ENCODE peak calls at places on chromosomes 1 and 21, in ten cellular contexts. A is BE2C, K is tibial nerve, P is left ventricle myocardium inferior, N is HCT116, E is tibial artery, O is suprapubic skin, Y is spleen, V is trophoblast cell, S is uterus. C is an unnamed sample.

GRCh38 chr1:41509270-41509671 is 24.8 kb upstream of the EDN2 start:
- DNase-seq in A (no peak), K (no peak), P (no peak), N (no peak), E (no peak), O (no peak), Y (no peak), V (no peak), S (no peak), C (no peak)

GRCh38 chr1:192153276-192153675 is 5.0 kb upstream of the RGS18 start:
- DNase-seq in A (no peak), K (no peak), P (no peak), N (no peak), E (no peak), O (no peak), Y (no peak), V (no peak), S (no peak), C (no peak)

GRCh38 chr1:54460346-54460745 is 54.2 kb upstream of the SSBP3 start:
- DNase-seq in A (no peak), K (no peak), P (no peak), N (no peak), E (no peak), O (peak; percentile 63), Y (peak; percentile 57), V (no peak), S (no peak), C (peak; percentile 78)

GRCh38 chr1:203281033-203281432 is 24.3 kb upstream of the BTG2 start:
- DNase-seq in A (no peak), K (no peak), P (no peak), N (no peak), E (no peak), O (no peak), Y (no peak), V (peak; percentile 26), S (no peak), C (no peak)

GRCh38 chr1:205375816-205376545 is 19.3 kb upstream of the KLHDC8A start:
- DNase-seq in A (peak; percentile 52), K (no peak), P (no peak), N (peak; percentile 16), E (no peak), O (no peak), Y (no peak), V (no peak), S (peak; percentile 46), C (no peak)

GRCh38 chr1:201362906-201363305 is 14.6 kb downstream of the TNNT2 start:
- DNase-seq in A (no peak), K (no peak), P (peak; percentile 11), N (no peak), E (no peak), O (no peak), Y (peak; percentile 61), V (no peak), S (no peak), C (no peak)

GRCh38 chr21:38459490-38459889 is 38.8 kb downstream of the ERG start:
- DNase-seq in A (no peak), K (no peak), P (no peak), N (no peak), E (no peak), O (no peak), Y (no peak), V (no peak), S (no peak), C (no peak)

GRCh38 chr1:26060832-26061574 is 6.4 kb downstream of the TRIM63 start:
- DNase-seq in A (no peak), K (no peak), P (no peak), N (no peak), E (no peak), O (no peak), Y (no peak), V (no peak), S (no peak), C (no peak)

GRCh38 chr1:179788259-179788658 is 45.2 kb downstream of the FAM163A start:
- DNase-seq in A (no peak), K (no peak), P (no peak), N (no peak), E (no peak), O (no peak), Y (no peak), V (no peak), S (no peak), C (no peak)

GRCh38 chr1:153386500-153386901 is 4.4 kb downstream of the S100A8 start:
- DNase-seq in A (no peak), K (no peak), P (peak; percentile 55), N (no peak), E (peak; percentile 76), O (no peak), Y (peak; percentile 80), V (no peak), S (no peak), C (peak; percentile 27)

GRCh38 chr1:168301664-168302320 is 21.1 kb downstream of the TBX19 start:
- DNase-seq in A (no peak), K (no peak), P (no peak), N (peak; percentile 57), E (no peak), O (no peak), Y (no peak), V (peak; percentile 94), S (no peak), C (no peak)

GRCh38 chr1:70084314-70084915 is 121.0 kb downstream of the LRRC40 start:
- DNase-seq in A (no peak), K (no peak), P (no peak), N (no peak), E (no peak), O (no peak), Y (no peak), V (no peak), S (no peak), C (no peak)

GRCh38 chr1:185068362-185068761 is 23.0 kb downstream of the RNF2 start:
- DNase-seq in A (no peak), K (no peak), P (no peak), N (no peak), E (no peak), O (no peak), Y (no peak), V (no peak), S (no peak), C (no peak)
- H3K9me3 ChIP-seq in A (peaks cover 3% of the 10 kb centered on the region), K (no peaks in the 10 kb centered on the region), P (peaks cover 8% of the 10 kb centered on the region), N (no peaks in the 10 kb centered on the region), E (no peaks in the 10 kb centered on the region), O (no peaks in the 10 kb centered on the region), Y (no peaks in the 10 kb centered on the region), V (no peaks in the 10 kb centered on the region), S (no peaks in the 10 kb centered on the region), C (no peaks in the 10 kb centered on the region)

GRCh38 chr21:45155910-45156309 is 81.5 kb downstream of the ADARB1 start:
- DNase-seq in A (no peak), K (no peak), P (no peak), N (no peak), E (no peak), O (no peak), Y (no peak), V (no peak), S (no peak), C (no peak)

GRCh38 chr21:45158491-45159423 is 84.4 kb downstream of the ADARB1 start:
- DNase-seq in A (no peak), K (no peak), P (no peak), N (no peak), E (no peak), O (no peak), Y (no peak), V (no peak), S (no peak), C (no peak)

GRCh38 chr21:45156459-45156858 is 82.1 kb downstream of the ADARB1 start:
- DNase-seq in A (no peak), K (no peak), P (no peak), N (no peak), E (no peak), O (no peak), Y (no peak), V (no peak), S (no peak), C (no peak)

GRCh38 chr21:45154511-45155508 is 80.4 kb downstream of the ADARB1 start:
- DNase-seq in A (peak; percentile 91), K (no peak), P (no peak), N (no peak), E (no peak), O (no peak), Y (no peak), V (no peak), S (no peak), C (peak; percentile 50)

GRCh38 chr21:45157932-45158331 is 83.6 kb downstream of the ADARB1 start:
- DNase-seq in A (no peak), K (no peak), P (no peak), N (no peak), E (no peak), O (no peak), Y (no peak), V (no peak), S (no peak), C (no peak)
- H3K9me3 ChIP-seq in A (no peaks in the 10 kb centered on the region), K (no peaks in the 10 kb centered on the region), P (no peaks in the 10 kb centered on the region), N (no peaks in the 10 kb centered on the region), E (no peaks in the 10 kb centered on the region), O (no peaks in the 10 kb centered on the region), Y (no peaks in the 10 kb centered on the region), V (no peaks in the 10 kb centered on the region), S (no peaks in the 10 kb centered on the region), C (no peaks in the 10 kb centered on the region)

DNA sequence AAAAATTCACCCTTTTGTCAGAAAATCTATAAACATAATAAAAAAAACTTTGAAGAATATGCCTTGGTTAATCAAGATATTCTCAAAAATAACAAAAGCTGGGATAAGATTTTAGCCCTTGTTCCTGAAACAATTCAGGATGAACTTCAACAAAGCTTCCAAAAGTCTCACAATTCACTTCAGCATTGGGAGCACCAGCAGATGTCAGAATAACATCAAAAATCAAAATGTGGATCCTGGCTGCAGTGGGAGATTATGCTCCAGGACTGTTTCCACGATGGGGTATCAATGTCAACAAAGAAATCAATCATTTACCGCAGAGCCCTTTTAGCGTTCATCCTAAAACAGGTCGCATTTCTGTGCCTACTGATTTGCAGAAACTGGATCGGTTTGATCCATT is 35.2 kb downstream of the ZNF670 start:
- DNase-seq in A (no peak), K (no peak), P (no peak), N (no peak), E (no peak), O (no peak), Y (no peak), V (no peak), S (no peak), C (no peak)
- H3K9me3 ChIP-seq in A (peaks cover 5% of the 10 kb centered on the region), K (peaks cover 52% of the 10 kb centered on the region), P (peaks cover 87% of the 10 kb centered on the region), N (peaks cover 34% of the 10 kb centered on the region), E (peaks cover 57% of the 10 kb centered on the region), O (peaks cover 46% of the 10 kb centered on the region), Y (peaks cover 100% of the 10 kb centered on the region), V (peaks cover 24% of the 10 kb centered on the region), S (no peaks in the 10 kb centered on the region), C (peaks cover 35% of the 10 kb centered on the region)

DNA sequence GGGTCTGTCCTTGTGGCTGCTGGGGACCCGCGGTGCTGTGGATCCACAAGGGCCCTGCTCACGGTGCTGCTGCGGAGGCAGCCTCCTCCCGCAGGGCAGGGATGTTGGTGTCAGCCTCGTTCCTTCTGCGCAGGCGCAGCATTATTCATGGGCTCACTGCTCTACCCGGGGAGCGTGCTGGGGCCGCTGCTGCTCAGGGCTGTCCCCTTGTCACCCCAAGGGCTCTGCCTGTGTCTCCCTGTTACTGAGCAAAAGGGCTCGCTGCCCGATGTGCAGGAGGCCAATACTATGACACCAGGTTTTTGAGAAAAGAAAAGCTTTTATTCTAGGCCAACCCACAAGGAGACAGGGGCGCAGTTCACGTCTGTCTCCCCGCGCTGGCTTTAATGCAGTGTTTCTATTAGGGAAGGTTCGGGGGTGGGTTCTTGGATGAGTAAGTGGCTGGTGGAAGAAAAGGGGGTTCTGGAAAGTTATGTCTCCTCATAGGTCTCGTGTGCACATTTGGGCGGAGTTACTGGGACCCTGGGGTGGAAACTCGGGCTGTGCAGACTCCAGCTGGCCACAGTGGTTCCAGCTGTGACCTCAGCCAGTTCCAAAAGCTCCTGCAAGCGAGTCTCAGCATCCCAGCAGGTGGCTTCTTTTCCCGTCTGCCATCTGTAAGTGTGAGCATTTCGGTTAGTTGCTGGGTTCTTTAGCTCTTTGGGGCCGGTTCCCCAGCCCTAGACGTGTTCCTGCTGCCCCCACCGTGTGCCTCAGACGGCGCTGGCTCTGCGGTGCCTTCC is 40.8 kb upstream of the LRRC3 start:
- DNase-seq in A (peak; percentile 9), K (no peak), P (no peak), N (no peak), E (peak; percentile 7), O (peak; percentile 61), Y (peak; percentile 35), V (no peak), S (no peak), C (no peak)
- H3K9me3 ChIP-seq in A (no peaks in the 10 kb centered on the region), K (no peaks in the 10 kb centered on the region), P (peaks cover 13% of the 10 kb centered on the region), N (peaks cover 2% of the 10 kb centered on the region), E (no peaks in the 10 kb centered on the region), O (no peaks in the 10 kb centered on the region), Y (no peaks in the 10 kb centered on the region), V (peaks cover 33% of the 10 kb centered on the region), S (no peaks in the 10 kb centered on the region), C (no peaks in the 10 kb centered on the region)

C was measured in CD8-positive, alpha-beta T cell.